ENCODE peak calls at places on chromosomes 12 and 14, in five cellular contexts. E, N, M, Y and R are unnamed samples.

GRCh38 chr12:120089796-120090195 is 26.8 kb downstream of the RAB35 start:
- DNase-seq in E (no peak), N (no peak), M (peak; percentile 14), Y (no peak), R (no peak)

GRCh38 chr12:9372202-9372601 is 164.0 kb upstream of the PZP start:
- DNase-seq in E (peak; percentile 36), N (no peak), M (no peak), Y (no peak), R (no peak)

GRCh38 chr12:72925716-72926115 is 653.5 kb downstream of the TRHDE start:
- DNase-seq in E (no peak), N (no peak), M (no peak), Y (no peak), R (no peak)

GRCh38 chr12:18970603-18971002 is 158.9 kb upstream of the PLEKHA5 start:
- DNase-seq in E (no peak), N (no peak), M (no peak), Y (no peak), R (no peak)

GRCh38 chr14:63492391-63492790 is 50.8 kb downstream of the PPP2R5E start:
- DNase-seq in E (no peak), N (no peak), M (no peak), Y (no peak), R (no peak)

GRCh38 chr14:104367811-104368750 is 211.5 kb upstream of the C14orf180 start:
- DNase-seq in E (no peak), N (no peak), M (no peak), Y (no peak), R (no peak)

GRCh38 chr12:89211456-89211855 is 140.8 kb downstream of the DUSP6 start:
- DNase-seq in E (no peak), N (no peak), M (no peak), Y (no peak), R (no peak)

GRCh38 chr14:29710015-29710414 is 217.6 kb downstream of the PRKD1 start:
- DNase-seq in E (no peak), N (no peak), M (no peak), Y (no peak), R (no peak)

GRCh38 chr12:77236066-77236465 is 170.7 kb upstream of the E2F7 start:
- DNase-seq in E (no peak), N (no peak), M (no peak), Y (no peak), R (no peak)

GRCh38 chr12:1842183-1842904 is 22.0 kb downstream of the LRTM2 start:
- DNase-seq in E (no peak), N (peak; percentile 74), M (peak; percentile 27), Y (no peak), R (no peak)

GRCh38 chr12:19530631-19531020 is 91.3 kb downstream of the AEBP2 start:
- DNase-seq in E (no peak), N (no peak), M (no peak), Y (no peak), R (no peak)

GRCh38 chr12:111687255-111687654 is 1.4 kb downstream of the ACAD10 start:
- DNase-seq in E (peak; percentile 13), N (no peak), M (no peak), Y (no peak), R (no peak)

GRCh38 chr12:47270782-47271664 is 191.3 kb upstream of the AMIGO2 start:
- DNase-seq in E (no peak), N (no peak), M (no peak), Y (no peak), R (no peak)

GRCh38 chr14:68663385-68664076 is 129.3 kb downstream of the ZFP36L1 start:
- DNase-seq in E (no peak), N (no peak), M (no peak), Y (no peak), R (no peak)

GRCh38 chr12:8692573-8692972 is 5.2 kb upstream of the RIMKLB start:
- DNase-seq in E (peak; percentile 78), N (no peak), M (no peak), Y (peak; percentile 76), R (peak; percentile 81)

GRCh38 chr12:43578782-43579181 is 26.8 kb upstream of the ADAMTS20 start:
- DNase-seq in E (peak; percentile 7), N (no peak), M (no peak), Y (no peak), R (no peak)

GRCh38 chr12:11769723-11770514 is 120.4 kb downstream of the ETV6 start:
- DNase-seq in E (no peak), N (no peak), M (no peak), Y (no peak), R (no peak)

GRCh38 chr14:68730811-68731425 is 61.9 kb downstream of the ZFP36L1 start:
- DNase-seq in E (no peak), N (no peak), M (no peak), Y (no peak), R (no peak)

GRCh38 chr14:56870336-56870735 is 60.1 kb upstream of the OTX2 start:
- DNase-seq in E (no peak), N (no peak), M (no peak), Y (no peak), R (no peak)

GRCh38 chr12:19454837-19455236 is 15.5 kb downstream of the AEBP2 start:
- DNase-seq in E (no peak), N (no peak), M (no peak), Y (no peak), R (no peak)

GRCh38 chr14:65304963-65305362 is 107.6 kb upstream of the FUT8 start:
- DNase-seq in E (no peak), N (no peak), M (no peak), Y (no peak), R (no peak)

GRCh38 chr14:67574806-67575205 is 25.3 kb downstream of the PIGH start:
- DNase-seq in E (no peak), N (peak; percentile 52), M (no peak), Y (no peak), R (no peak)

GRCh38 chr14:86646688-86647687 is 1117.0 kb downstream of the FLRT2 start:
- DNase-seq in E (no peak), N (no peak), M (no peak), Y (no peak), R (no peak)

DNA sequence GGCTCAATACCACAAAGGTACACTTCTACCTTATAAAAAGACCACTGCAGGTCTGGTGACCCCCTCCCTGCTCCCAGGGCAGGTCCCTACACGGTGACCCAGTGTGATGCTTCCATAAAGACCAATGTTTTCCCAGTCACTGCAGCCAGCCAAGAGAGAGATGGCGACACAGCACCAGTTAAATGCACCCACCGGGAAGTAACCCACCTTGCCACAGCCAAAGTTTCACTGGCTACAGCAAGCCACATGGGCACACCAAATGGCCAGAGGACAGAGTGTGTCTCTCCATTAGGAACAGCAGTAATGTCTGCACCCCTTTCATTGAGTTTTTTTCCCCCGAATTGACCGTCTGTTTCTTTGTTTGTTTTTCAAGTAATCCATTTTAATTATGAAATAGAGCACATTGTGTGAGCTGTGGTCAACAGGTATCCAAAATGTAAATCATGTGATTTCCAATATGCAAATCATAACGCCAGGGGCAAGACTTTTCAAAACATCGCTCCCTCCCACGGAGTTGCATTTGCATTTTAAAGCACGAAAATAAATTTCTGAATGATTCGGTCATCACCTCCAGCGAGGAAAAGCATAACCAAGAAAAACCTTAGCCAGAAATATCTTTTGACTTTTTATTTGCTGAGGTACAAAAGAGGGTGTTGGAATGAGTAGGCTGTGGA is 48.9 kb upstream of the EML1 start:
- DNase-seq in E (no peak), N (no peak), M (no peak), Y (no peak), R (no peak)
- H3K4me3 ChIP-seq in E (no peak overlapping the region), N (no peak overlapping the region), M (no peak overlapping the region), Y (no peak overlapping the region), R (no peak overlapping the region)

GRCh38 chr12:70920891-70921290 is 353 bp upstream of the PTPRR start:
- DNase-seq in E (no peak), N (no peak), M (no peak), Y (no peak), R (no peak)

GRCh38 chr12:70918321-70918720 is 2.2 kb downstream of the PTPRR start:
- DNase-seq in E (no peak), N (no peak), M (no peak), Y (no peak), R (no peak)

GRCh38 chr12:70919597-70920035 is 922 bp downstream of the PTPRR start:
- DNase-seq in E (peak; percentile 23), N (no peak), M (no peak), Y (no peak), R (no peak)

GRCh38 chr12:70919161-70919560 is 1.4 kb downstream of the PTPRR start:
- DNase-seq in E (no peak), N (no peak), M (no peak), Y (no peak), R (no peak)

GRCh38 chr12:70920251-70920851 is at the start of gene PTPRR:
- DNase-seq in E (peak; percentile 28), N (no peak), M (peak; percentile 42), Y (no peak), R (peak; percentile 11)
- H3K27me3 ChIP-seq in E (peaks cover 42% of the 10 kb centered on the region), N (peaks cover 26% of the 10 kb centered on the region), M (peaks cover 7% of the 10 kb centered on the region), Y (peaks cover 4% of the 10 kb centered on the region), R (no peaks in the 10 kb centered on the region)

GRCh38 chr12:27280412-27280811 is 36.3 kb downstream of the STK38L start:
- DNase-seq in E (peak; percentile 7), N (no peak), M (peak; percentile 55), Y (no peak), R (no peak)

GRCh38 chr12:27284751-27285150 is 40.7 kb downstream of the STK38L start:
- DNase-seq in E (no peak), N (no peak), M (no peak), Y (no peak), R (no peak)

GRCh38 chr12:27289414-27289813 is 43.2 kb upstream of the BMAL2 start:
- DNase-seq in E (no peak), N (no peak), M (no peak), Y (no peak), R (no peak)

GRCh38 chr12:27284021-27284420 is 39.9 kb downstream of the STK38L start:
- DNase-seq in E (no peak), N (no peak), M (no peak), Y (no peak), R (no peak)

GRCh38 chr12:27285395-27285794 is 41.3 kb downstream of the STK38L start:
- DNase-seq in E (no peak), N (no peak), M (no peak), Y (no peak), R (no peak)
- H3K27ac ChIP-seq in E (peak overlapping the region; percentile 19), N (no peak overlapping the region), M (peak overlapping the region; percentile 3), Y (peak overlapping the region; percentile 1), R (peak overlapping the region; percentile 60)

GRCh38 chr12:607541-608001 is 55.7 kb downstream of the NINJ2 start:
- DNase-seq in E (no peak), N (no peak), M (no peak), Y (no peak), R (peak; percentile 88)

GRCh38 chr12:608921-609320 is 54.3 kb downstream of the NINJ2 start:
- DNase-seq in E (no peak), N (no peak), M (no peak), Y (no peak), R (no peak)

GRCh38 chr12:604956-605355 is 58.3 kb downstream of the NINJ2 start:
- DNase-seq in E (no peak), N (no peak), M (no peak), Y (no peak), R (no peak)

GRCh38 chr12:612293-612692 is 51.0 kb downstream of the NINJ2 start:
- DNase-seq in E (no peak), N (no peak), M (no peak), Y (no peak), R (no peak)

DNA sequence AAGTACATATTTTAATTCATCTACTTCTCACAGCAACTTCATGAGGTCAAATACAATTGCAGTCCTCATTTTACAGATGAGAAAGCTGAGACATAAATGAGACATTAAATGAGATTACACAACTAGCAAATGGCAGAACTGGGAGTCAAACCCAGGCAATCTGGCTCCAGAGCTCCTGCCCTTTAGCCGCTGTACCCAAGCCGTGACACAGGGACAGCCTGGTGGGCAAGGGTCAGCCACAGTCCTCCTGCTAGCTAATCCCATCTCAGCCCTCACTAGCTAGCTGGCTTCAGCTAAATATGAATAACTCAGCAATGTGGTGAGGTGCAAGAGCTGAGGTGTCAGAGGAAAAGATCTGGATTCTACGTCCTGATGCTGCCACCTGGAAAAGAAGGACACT is 54.8 kb downstream of the NINJ2 start:
- DNase-seq in E (no peak), N (no peak), M (no peak), Y (no peak), R (no peak)
- H3K4me3 ChIP-seq in E (no peak overlapping the region), N (no peak overlapping the region), M (no peak overlapping the region), Y (no peak overlapping the region), R (no peak overlapping the region)